ENCODE peak calls at places on chromosomes 6 and 20, in four cellular contexts. U, C, W and A are unnamed samples.

GRCh38 chr20:3843490-3843889 is 3.1 kb upstream of the MAVS start:
- DNase-seq in U (no peak), W (no peak), C (peak; percentile 14), A (no peak)

GRCh38 chr6:44036196-44036595 is 91.1 kb downstream of the MRPL14 start:
- DNase-seq in C (no peak), W (no peak), U (no peak), A (no peak)

GRCh38 chr6:14630136-14630535 is 512.6 kb downstream of the CD83 start:
- DNase-seq in U (no peak), C (no peak), W (peak; percentile 42), A (no peak)

GRCh38 chr6:24374612-24375011 is 16.8 kb upstream of the DCDC2 start:
- DNase-seq in W (no peak), U (no peak), C (no peak), A (no peak)

GRCh38 chr6:31829633-31830492 is 2.3 kb downstream of the HSPA1B start:
- DNase-seq in C (no peak), U (no peak), W (peak; percentile 55), A (peak; percentile 70)

GRCh38 chr6:34074064-34074739 is 71.7 kb downstream of the GRM4 start:
- DNase-seq in W (peak; percentile 63), U (no peak), C (no peak), A (no peak)

GRCh38 chr6:100099189-100100074 is 105.4 kb upstream of the MCHR2 start:
- DNase-seq in W (peak; percentile 35), C (no peak), U (no peak), A (no peak)

GRCh38 chr6:84575264-84575663 is 189.1 kb downstream of the TBX18 start:
- DNase-seq in U (no peak), W (no peak), C (no peak), A (no peak)

GRCh38 chr6:16904957-16905356 is 143.7 kb upstream of the ATXN1 start:
- DNase-seq in U (no peak), C (no peak), W (no peak), A (no peak)

GRCh38 chr6:107114872-107115694 is at the start of gene BEND3:
- DNase-seq in C (peak; percentile 46), U (peak; percentile 71), W (peak; percentile 81), A (peak; percentile 35)

GRCh38 chr6:2957696-2958330 is 13.6 kb downstream of the SERPINB6 start:
- DNase-seq in U (no peak), W (no peak), C (no peak), A (peak; percentile 48)

GRCh38 chr6:35083507-35083906 is 57.6 kb downstream of the TCP11 start:
- DNase-seq in W (no peak), U (no peak), C (no peak), A (no peak)

GRCh38 chr6:89999154-89999553 is 104.9 kb downstream of the GJA10 start:
- DNase-seq in U (peak; percentile 70), C (peak; percentile 47), W (no peak), A (peak; percentile 15)

GRCh38 chr6:116073765-116074450 is 13.2 kb upstream of the FRK start:
- DNase-seq in C (no peak), W (no peak), U (no peak), A (no peak)

GRCh38 chr20:10093087-10093591 is 58.4 kb downstream of the ANKEF1 start:
- DNase-seq in C (no peak), W (no peak), U (no peak), A (peak; percentile 69)